ENCODE peak calls at places on chromosomes 6 and 20, in seven cellular contexts. L is aorta, R is non-pigmented ciliary epithelial cell, H is H4, A is colonic mucosa, Q is PC-9, G is ACHN. X is an unnamed sample.

GRCh38 chr6:119736680-119737079 is 387.1 kb upstream of the MAN1A1 start:
- DNase-seq in G (no peak), H (no peak), A (no peak), R (no peak), Q (no peak), L (no peak), X (no peak)

GRCh38 chr6:141483561-141484061 is 649.1 kb upstream of the GJE1 start:
- DNase-seq in L (no peak), H (peak; percentile 12), A (no peak), Q (no peak), R (peak; percentile 90), G (peak; percentile 68), X (no peak)

GRCh38 chr6:3308106-3308505 is 49.4 kb downstream of the PSMG4 start:
- DNase-seq in Q (no peak), R (no peak), L (peak; percentile 25), H (no peak), A (no peak), G (no peak), X (no peak)

GRCh38 chr20:52118696-52119095 is 72.9 kb downstream of the ZFP64 start:
- DNase-seq in L (no peak), H (no peak), R (no peak), Q (no peak), G (no peak), A (no peak), X (no peak)

GRCh38 chr6:56490994-56491393 is 151.7 kb downstream of the DST start:
- DNase-seq in H (no peak), L (no peak), A (no peak), Q (no peak), R (peak; percentile 51), G (peak; percentile 27), X (no peak)

GRCh38 chr6:82365011-82365751 is 1.6 kb downstream of the TPBG start:
- DNase-seq in L (no peak), H (no peak), G (peak; percentile 31), R (no peak), Q (peak; percentile 79), A (peak; percentile 43), X (no peak)

GRCh38 chr6:21100959-21101358 is 492.6 kb upstream of the SOX4 start:
- DNase-seq in Q (no peak), L (no peak), A (no peak), H (no peak), G (no peak), R (no peak), X (peak; percentile 48)

GRCh38 chr20:23917024-23917725 is 37.6 kb upstream of the CST5 start:
- DNase-seq in L (no peak), G (no peak), Q (no peak), A (no peak), R (no peak), H (no peak), X (no peak)

GRCh38 chr20:40291483-40291882 is 397.6 kb downstream of the MAFB start:
- DNase-seq in A (no peak), Q (no peak), R (no peak), H (no peak), G (no peak), L (no peak), X (no peak)

GRCh38 chr20:17627101-17627950 is 54.7 kb downstream of the RRBP1 start:
- DNase-seq in R (no peak), G (no peak), A (no peak), Q (no peak), H (no peak), L (peak; percentile 60), X (no peak)

GRCh38 chr20:19212524-19213502 is at the start of gene SLC24A3:
- DNase-seq in Q (no peak), G (no peak), L (peak; percentile 92), A (peak; percentile 73), H (peak; percentile 19), R (no peak), X (peak; percentile 36)

GRCh38 chr6:75084872-75085381 is 120.9 kb downstream of the COL12A1 start:
- DNase-seq in G (peak; percentile 7), A (no peak), R (no peak), L (no peak), Q (no peak), H (no peak), X (no peak)

GRCh38 chr20:51661609-51662178 is 106.5 kb downstream of the ATP9A start:
- DNase-seq in Q (peak; percentile 93), H (peak; percentile 76), G (no peak), L (no peak), R (peak; percentile 50), A (no peak), X (no peak)

GRCh38 chr20:15976047-15976731 is 597.1 kb downstream of the KIF16B start:
- DNase-seq in Q (no peak), H (no peak), A (no peak), L (no peak), R (no peak), G (no peak), X (peak; percentile 91)